ENCODE peak calls at places on chromosomes 4 and X, in nine cellular contexts. S is cardiac muscle cell, U is lower leg skin, N is vagina, A is mammary epithelial cell, F is fibroblast of lung, M is brain microvascular endothelial cell, I is upper lobe of right lung, E is esophagus squamous epithelium. R is an unnamed sample.

GRCh38 chrX:20947411-20947912 is 426.8 kb upstream of the CNKSR2 start:
- DNase-seq in A (peak), I (no peak), N (no peak), F (no peak), S (no peak), U (no peak), M (no peak), E (no peak), R (no peak)

GRCh38 chr4:18025263-18025662 is 3.7 kb upstream of the LCORL start:
- DNase-seq in S (no peak), U (no peak), A (no peak), F (no peak), M (no peak), I (no peak), N (no peak), E (no peak), R (no peak)

GRCh38 chr4:128787509-128788311 is 21.8 kb upstream of the JADE1 start:
- DNase-seq in U (no peak), M (no peak), E (no peak), N (no peak), F (peak), I (no peak), A (no peak), S (peak), R (no peak)

GRCh38 chr4:111464251-111465045 is 680.8 kb upstream of the FAM241A start:
- DNase-seq in S (peak), M (no peak), F (no peak), N (no peak), U (no peak), I (no peak), E (no peak), A (no peak), R (no peak)

GRCh38 chr4:15322016-15322415 is 105.8 kb upstream of the C1QTNF7 start:
- DNase-seq in E (no peak), M (no peak), F (no peak), A (no peak), S (no peak), I (no peak), U (no peak), N (no peak), R (no peak)

GRCh38 chr4:142846105-142846728 is at the start of gene INPP4B:
- DNase-seq in M (peak), F (peak), A (peak), S (peak), E (no peak), N (no peak), I (peak), U (no peak), R (peak)

GRCh38 chr4:26860922-26861433 is 337 bp downstream of the STIM2 start:
- DNase-seq in F (peak), A (peak), U (no peak), I (peak), S (peak), E (no peak), N (no peak), M (peak), R (no peak)

GRCh38 chrX:150587585-150588503 is 19.4 kb downstream of the MTM1 start:
- DNase-seq in I (no peak), E (no peak), U (no peak), A (no peak), S (peak), N (no peak), M (peak), F (peak), R (no peak)

GRCh38 chrX:29082558-29082957 is 495.3 kb downstream of the IL1RAPL1 start:
- DNase-seq in S (no peak), A (no peak), I (no peak), N (no peak), E (no peak), M (no peak), U (no peak), F (no peak), R (no peak)

GRCh38 chr4:88779431-88779830 is 81.8 kb upstream of the NAP1L5 start:
- DNase-seq in U (no peak), N (no peak), F (peak), I (no peak), S (peak), M (peak), E (no peak), A (no peak), R (peak)

GRCh38 chr4:18736551-18736950 is 715.0 kb upstream of the LCORL start:
- DNase-seq in M (no peak), N (no peak), S (no peak), U (no peak), A (no peak), I (no peak), E (no peak), F (no peak), R (no peak)

GRCh38 chrX:125826080-125826479 is 340.0 kb downstream of the DCAF12L2 start:
- DNase-seq in N (no peak), U (no peak), S (no peak), E (no peak), I (no peak), M (no peak), F (no peak), A (no peak), R (no peak)

GRCh38 chr4:185383451-185383850 is 12.3 kb downstream of the LRP2BP start:
- DNase-seq in F (no peak), E (no peak), N (no peak), M (no peak), U (peak), A (peak), S (no peak), I (no peak), R (no peak)

GRCh38 chr4:81802308-81802846 is 330.7 kb upstream of the RASGEF1B start:
- DNase-seq in A (no peak), E (no peak), N (no peak), S (no peak), M (no peak), I (no peak), U (no peak), F (no peak), R (no peak)

GRCh38 chrX:136211766-136212556 is 39.2 kb downstream of the MAP7D3 start:
- DNase-seq in F (no peak), N (no peak), M (no peak), S (no peak), A (no peak), I (no peak), U (no peak), E (no peak), R (no peak)

GRCh38 chr4:2891294-2891693 is 47.6 kb downstream of the ADD1 start:
- DNase-seq in I (no peak), U (no peak), F (peak), S (peak), E (no peak), M (peak), A (no peak), N (no peak), R (no peak)

GRCh38 chr4:152900395-152900794 is 35.7 kb upstream of the FHDC1 start:
- DNase-seq in F (no peak), E (no peak), A (no peak), M (no peak), I (no peak), S (no peak), N (no peak), U (no peak), R (no peak)

GRCh38 chrX:153634236-153634635 is 12.8 kb upstream of the DUSP9 start:
- DNase-seq in I (no peak), A (no peak), M (no peak), S (no peak), N (no peak), F (no peak), E (no peak), U (no peak), R (no peak)

GRCh38 chrX:24720036-24720435 is 26.3 kb downstream of the POLA1 start:
- DNase-seq in A (peak), I (no peak), N (no peak), M (no peak), S (no peak), U (no peak), F (no peak), E (no peak), R (no peak)

GRCh38 chrX:42027367-42028025 is 104.1 kb upstream of the CASK start:
- DNase-seq in I (no peak), S (no peak), A (no peak), U (no peak), N (no peak), M (no peak), F (no peak), E (no peak), R (no peak)

GRCh38 chr4:105714932-105715331 is 6.3 kb downstream of the GSTCD start:
- DNase-seq in A (no peak), F (no peak), I (no peak), N (no peak), E (no peak), M (no peak), S (peak), U (no peak), R (no peak)

GRCh38 chr4:178196751-178197150 is 754.5 kb upstream of the AGA start:
- DNase-seq in F (peak), N (no peak), I (no peak), S (no peak), M (no peak), U (no peak), E (no peak), A (no peak), R (no peak)

GRCh38 chr4:113945906-113946305 is 33.5 kb downstream of the ARSJ start:
- DNase-seq in A (peak), I (no peak), M (no peak), N (no peak), E (no peak), F (peak), U (no peak), S (peak), R (no peak)

GRCh38 chrX:154751669-154752271 is 893 bp upstream of the GAB3 start:
- DNase-seq in S (no peak), U (no peak), N (no peak), F (no peak), E (no peak), M (no peak), A (no peak), I (no peak), R (no peak)

GRCh38 chr4:34676390-34676789 is 1567.9 kb downstream of the ARAP2 start:
- DNase-seq in U (no peak), N (no peak), S (no peak), M (no peak), F (no peak), A (no peak), I (no peak), E (no peak), R (no peak)

GRCh38 chr4:143186634-143187033 is 1.9 kb downstream of the USP38 start:
- DNase-seq in F (peak), A (peak), U (no peak), M (no peak), N (no peak), S (peak), E (no peak), I (no peak), R (no peak)

GRCh38 chr4:87843936-87844335 is 11.2 kb downstream of the MEPE start:
- DNase-seq in A (peak), U (peak), S (peak), M (peak), F (peak), E (no peak), N (no peak), I (no peak), R (no peak)

GRCh38 chrX:132861076-132861475 is 97.4 kb downstream of the HS6ST2 start:
- DNase-seq in E (no peak), M (no peak), A (no peak), N (no peak), F (no peak), U (no peak), I (no peak), S (no peak), R (no peak)

GRCh38 chr4:101238706-101239105 is 108.6 kb downstream of the PPP3CA start:
- DNase-seq in N (no peak), M (no peak), S (peak), I (no peak), F (peak), U (no peak), E (no peak), A (peak), R (no peak)

GRCh38 chr4:118957683-118958082 is 69.0 kb downstream of the SYNPO2 start:
- DNase-seq in U (no peak), M (no peak), F (peak), E (no peak), A (no peak), N (no peak), I (no peak), S (peak), R (no peak)

GRCh38 chr4:128379860-128380259 is 92.2 kb upstream of the PGRMC2 start:
- DNase-seq in E (no peak), A (no peak), M (peak), U (no peak), I (no peak), F (no peak), N (no peak), S (peak), R (no peak)

DNA sequence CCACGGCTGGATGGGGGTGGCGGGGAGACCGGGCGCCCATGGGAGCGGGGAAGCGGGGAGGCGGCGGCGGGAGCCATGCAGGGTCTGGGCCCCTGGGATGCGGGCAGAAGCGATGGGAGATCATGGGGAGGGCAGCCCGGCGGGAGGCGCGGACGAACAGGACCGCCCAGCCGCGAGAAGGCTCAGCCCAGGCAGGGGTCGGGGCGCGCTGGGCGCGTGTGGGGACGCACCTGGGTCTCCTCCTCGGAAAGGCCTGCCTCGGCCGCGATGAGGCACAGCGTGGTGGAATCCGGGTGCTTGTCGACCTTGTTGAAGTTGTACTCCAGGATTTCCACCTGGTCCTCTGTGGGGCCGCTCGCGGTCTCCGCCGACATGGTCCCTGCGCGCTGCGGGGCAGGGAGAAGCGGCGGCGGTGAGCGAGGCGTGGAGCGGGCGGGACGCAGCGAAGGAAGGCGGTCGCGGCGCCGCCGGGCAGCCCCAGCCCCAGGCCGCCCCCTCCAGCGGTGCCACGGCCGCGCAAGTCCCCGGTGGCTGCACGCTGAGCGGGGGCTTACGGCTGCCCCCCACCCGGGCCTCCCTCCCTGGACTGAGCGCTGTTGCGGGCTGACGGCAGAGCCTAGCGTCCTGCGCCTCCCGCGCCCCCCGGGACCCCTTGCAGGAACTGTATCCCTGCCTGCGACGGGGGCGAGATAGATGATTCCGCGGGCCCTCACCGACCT is 25.3 kb downstream of the HOPX start:
- DNase-seq in N (no peak), U (no peak), F (no peak), A (no peak), I (no peak), M (no peak), E (no peak), S (no peak), R (no peak)
- H3K4me3 ChIP-seq in N (peak), U (peak), F (peak), A (peak), I (peak), M (peak), E (peak), S (peak), R (peak)

DNA sequence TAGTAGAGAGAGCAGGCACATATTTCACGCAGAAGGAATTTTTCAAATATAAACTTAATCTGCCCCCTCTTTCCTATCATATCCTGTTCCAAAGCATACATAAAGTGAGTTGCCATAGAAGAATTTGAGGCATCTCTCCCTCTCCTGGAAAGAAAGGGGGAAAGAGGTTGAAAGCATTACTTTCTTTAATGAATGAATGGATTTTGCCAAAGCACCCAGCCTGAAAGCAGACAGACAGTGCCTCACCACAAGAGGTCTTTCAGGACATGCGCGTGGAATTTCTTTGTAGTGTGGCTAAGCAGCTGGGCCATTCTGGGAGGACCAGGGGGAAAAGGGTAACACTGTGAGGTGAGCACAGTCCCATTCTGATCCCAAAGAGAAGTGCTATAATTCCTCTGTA is 651.4 kb downstream of the IQCM start:
- DNase-seq in A (no peak), I (no peak), F (peak), U (no peak), M (peak), E (no peak), N (no peak), S (peak), R (peak)
- TF ChIP-seq CTCF in A (no peak), I (no peak), F (no peak), U (no peak), M (peak), E (no peak), N (no peak), S (no peak), R (no peak)

GRCh38 chr4:53321151-53321987 is 44.5 kb downstream of the SCFD2 start:
- DNase-seq in A (peak), N (no peak), I (no peak), U (no peak), F (peak), E (no peak), M (peak), S (peak), R (peak)
- H3K4me3 ChIP-seq in A (no peak), N (no peak), I (no peak), U (no peak), F (no peak), E (no peak), M (peak), S (no peak), R (peak)

GRCh38 chr4:120922390-120923200 is at the start of gene PRDM5:
- DNase-seq in F (peak), S (peak), U (peak), N (no peak), A (peak), M (peak), I (peak), E (no peak), R (no peak)
- TF ChIP-seq CTCF in F (peak), S (peak), U (no peak), N (no peak), A (no peak), M (peak), I (no peak), E (no peak), R (peak)

GRCh38 chrX:40154229-40154852 is 56.6 kb upstream of the BCOR start:
- DNase-seq in N (no peak), F (no peak), I (no peak), A (no peak), M (no peak), S (peak), U (no peak), E (no peak), R (no peak)
- H3K4me3 ChIP-seq in N (peak), F (peak), I (peak), A (no peak), M (peak), S (peak), U (no peak), E (peak), R (peak)

DNA sequence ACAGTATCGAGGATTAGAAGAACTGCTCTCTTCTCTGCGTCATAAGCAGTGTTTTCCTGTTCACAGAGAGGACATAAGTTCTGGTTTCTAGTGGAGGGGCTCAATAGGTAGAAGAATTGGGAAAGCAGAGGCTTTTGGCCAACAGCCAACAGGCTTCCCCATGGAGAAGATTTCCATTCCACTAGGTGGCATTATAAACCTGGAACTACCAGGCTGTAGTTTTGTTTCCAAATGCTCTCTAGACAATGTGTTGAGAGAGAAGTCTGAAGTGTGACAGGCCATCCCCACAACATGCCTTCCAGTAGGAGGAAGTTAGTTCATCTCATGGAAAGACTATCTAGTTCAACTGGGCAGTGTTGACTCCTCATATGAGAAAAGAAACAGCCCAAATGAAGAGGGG is 63.8 kb upstream of the ANXA10 start:
- DNase-seq in N (no peak), E (no peak), M (no peak), F (peak), A (peak), S (peak), U (no peak), I (no peak), R (no peak)
- TF ChIP-seq CTCF in N (no peak), E (no peak), M (peak), F (peak), A (peak), S (peak), U (no peak), I (no peak), R (no peak)

GRCh38 chr4:41157009-41157408 is 57.3 kb downstream of the APBB2 start:
- DNase-seq in I (no peak), A (no peak), U (no peak), M (no peak), F (no peak), S (no peak), N (peak), E (no peak), R (no peak)

GRCh38 chr4:41154001-41154813 is 60.1 kb downstream of the APBB2 start:
- DNase-seq in N (no peak), F (no peak), S (peak), U (no peak), M (no peak), I (no peak), E (no peak), A (no peak), R (no peak)

GRCh38 chr4:41154814-41155177 is 59.5 kb downstream of the APBB2 start:
- DNase-seq in E (no peak), I (no peak), N (no peak), M (no peak), A (no peak), U (no peak), F (peak), S (no peak), R (no peak)

GRCh38 chr4:41156574-41156973 is 57.8 kb downstream of the APBB2 start:
- DNase-seq in E (no peak), F (peak), U (no peak), S (peak), N (peak), A (peak), I (no peak), M (peak), R (no peak)

GRCh38 chr4:41155194-41155830 is 59.0 kb downstream of the APBB2 start:
- DNase-seq in S (peak), M (peak), A (no peak), F (peak), I (no peak), U (no peak), E (no peak), N (no peak), R (no peak)
- H3K4me3 ChIP-seq in S (no peak), M (no peak), A (no peak), F (no peak), I (peak), U (no peak), E (no peak), N (no peak), R (no peak)

DNA sequence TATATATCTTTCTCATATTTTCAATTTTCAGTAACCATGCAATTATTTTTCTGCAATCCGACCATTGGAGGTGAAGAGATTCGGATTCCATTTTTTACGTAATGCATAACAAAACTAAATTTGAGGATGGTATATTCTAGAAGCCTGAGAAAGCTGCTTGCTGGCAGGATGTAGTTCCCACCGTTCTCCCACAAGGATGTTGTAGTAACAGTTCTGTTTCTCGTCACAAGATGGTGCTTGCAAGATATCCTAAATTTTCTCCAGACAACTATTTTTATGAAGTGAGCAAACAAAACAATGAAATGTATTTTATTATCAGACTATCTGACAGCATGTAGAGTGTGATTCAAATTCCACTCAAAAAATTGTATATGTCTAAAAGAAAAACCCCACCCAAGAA is 10.7 kb downstream of the PWWP3B start:
- DNase-seq in N (no peak), S (peak), U (no peak), E (no peak), A (no peak), I (no peak), M (no peak), F (no peak), R (peak)
- TF ChIP-seq CTCF in N (no peak), S (peak), U (no peak), E (no peak), A (no peak), I (no peak), M (peak), F (no peak), R (peak)

GRCh38 chr4:94534401-94535312 is 82.9 kb downstream of the PDLIM5 start:
- DNase-seq in S (peak), E (no peak), A (no peak), I (no peak), N (no peak), M (no peak), F (no peak), U (no peak), R (no peak)
- H3K4me3 ChIP-seq in S (no peak), E (no peak), A (no peak), I (no peak), N (no peak), M (no peak), F (no peak), U (no peak), R (no peak)